ENCODE peak calls at places on chromosomes 2 and 18, in six cellular contexts. Q, O, C, T, P and K are unnamed samples.
A peak's percentile ranks its signal among the peaks of the same experiment; 100 is the strongest.

GRCh38 chr2:85680707-85681353 is 12.8 kb upstream of the SFTPB start:
- DNase-seq in Q (no peak), C (no peak), T (no peak), O (no peak), P (no peak), K (no peak)

GRCh38 chr18:9221661-9222060 is 85.1 kb downstream of the ANKRD12 start:
- DNase-seq in T (no peak), Q (no peak), C (no peak), O (no peak), P (no peak), K (no peak)

GRCh38 chr18:39406941-39407340 is 1841.3 kb upstream of the CELF4 start:
- DNase-seq in T (no peak), C (no peak), O (no peak), Q (no peak), P (no peak), K (no peak)

GRCh38 chr2:16862474-16862873 is 196.8 kb upstream of the CYRIA start:
- DNase-seq in C (no peak), P (no peak), T (no peak), Q (no peak), O (no peak), K (no peak)

GRCh38 chr18:8706981-8707940 is 1.9 kb downstream of the MTCL1 start:
- DNase-seq in O (peak; percentile 77), C (peak; percentile 56), T (no peak), Q (peak; percentile 70), P (no peak), K (peak; percentile 86)

GRCh38 chr2:169573974-169574299 is 272 bp upstream of the FASTKD1 start:
- DNase-seq in C (no peak), T (no peak), Q (no peak), O (no peak), P (no peak), K (no peak)

GRCh38 chr2:220753486-220753885 is 818.6 kb downstream of the EPHA4 start:
- DNase-seq in T (no peak), Q (peak; percentile 5), P (no peak), O (no peak), C (no peak), K (no peak)

GRCh38 chr2:240465268-240465764 is 29.9 kb downstream of the GPC1 start:
- DNase-seq in P (no peak), T (no peak), Q (no peak), C (peak; percentile 10), O (no peak), K (no peak)

GRCh38 chr2:175439416-175439815 is 257.9 kb upstream of the ATP5MC3 start:
- DNase-seq in T (no peak), P (no peak), O (no peak), Q (no peak), C (no peak), K (no peak)

GRCh38 chr2:232540441-232541041 is 1.0 kb downstream of the CHRNG start:
- DNase-seq in P (no peak), Q (no peak), T (no peak), O (no peak), C (no peak), K (no peak)

GRCh38 chr2:28668880-28669279 is 82.8 kb upstream of the PPP1CB start:
- DNase-seq in Q (no peak), T (no peak), C (no peak), O (no peak), P (no peak), K (no peak)

GRCh38 chr2:56812432-56812831 is 628.6 kb downstream of the CCDC85A start:
- DNase-seq in T (no peak), Q (peak; percentile 11), O (no peak), C (no peak), P (no peak), K (no peak)

GRCh38 chr2:58539973-58540372 is 298.8 kb upstream of the FANCL start:
- DNase-seq in T (no peak), P (no peak), O (peak; percentile 48), C (no peak), Q (peak; percentile 4), K (peak; percentile 86)

GRCh38 chr2:191942114-191943103 is 95.5 kb upstream of the CAVIN2 start:
- DNase-seq in O (no peak), C (no peak), T (no peak), P (no peak), Q (peak; percentile 7), K (peak; percentile 20)

GRCh38 chr2:172198908-172199307 is 96.2 kb upstream of the DLX2 start:
- DNase-seq in P (no peak), Q (no peak), T (no peak), C (no peak), O (no peak), K (no peak)

GRCh38 chr18:12327510-12328178 is 19.6 kb downstream of the TUBB6 start:
- DNase-seq in T (peak; percentile 35), O (peak; percentile 55), P (peak; percentile 79), C (peak; percentile 86), Q (peak; percentile 81), K (peak; percentile 87)

GRCh38 chr2:43009448-43009847 is 217.0 kb downstream of the ZFP36L2 start:
- DNase-seq in T (no peak), O (no peak), C (peak; percentile 3), Q (no peak), P (no peak), K (no peak)

GRCh38 chr18:35582310-35582682 is 756 bp downstream of the GALNT1 start:
- DNase-seq in C (no peak), P (peak; percentile 3), O (no peak), T (no peak), Q (no peak), K (no peak)

GRCh38 chr2:36357506-36358316 is 2.1 kb downstream of the CRIM1 start:
- DNase-seq in O (peak; percentile 82), C (no peak), P (peak; percentile 10), Q (peak; percentile 63), T (no peak), K (peak; percentile 75)

GRCh38 chr2:134360750-134361487 is 107.0 kb downstream of the MGAT5 start:
- DNase-seq in P (no peak), T (no peak), C (peak; percentile 28), Q (no peak), O (no peak), K (no peak)

GRCh38 chr2:234257859-234258561 is 207.5 kb downstream of the SPP2 start:
- DNase-seq in Q (peak; percentile 91), O (peak; percentile 95), P (no peak), C (peak; percentile 50), T (peak; percentile 10), K (peak; percentile 60)

GRCh38 chr2:75560768-75561565 is at the start of gene EVA1A:
- DNase-seq in Q (peak; percentile 85), C (peak; percentile 88), O (peak; percentile 87), P (peak; percentile 41), T (no peak), K (peak; percentile 80)

GRCh38 chr2:23803275-23803964 is 123.5 kb downstream of the ATAD2B start:
- DNase-seq in Q (peak; percentile 9), O (no peak), C (no peak), T (no peak), P (no peak), K (no peak)

GRCh38 chr18:47893939-47894699 is 36.3 kb downstream of the SMAD2 start:
- DNase-seq in P (no peak), C (no peak), Q (no peak), O (no peak), T (no peak), K (no peak)

GRCh38 chr2:71759056-71759455 is 305.7 kb downstream of the DYSF start:
- DNase-seq in O (no peak), P (no peak), T (no peak), C (no peak), Q (no peak), K (no peak)

GRCh38 chr2:233312874-233313273 is 5.3 kb downstream of the SAG start:
- DNase-seq in P (no peak), C (no peak), Q (no peak), T (no peak), O (no peak), K (no peak)

GRCh38 chr2:231512222-231512621 is 18.0 kb downstream of the NMUR1 start:
- DNase-seq in P (no peak), T (no peak), Q (no peak), O (no peak), C (no peak), K (no peak)

GRCh38 chr2:46915281-46915810 is at the start of gene MCFD2:
- DNase-seq in Q (peak; percentile 85), O (no peak), T (no peak), C (no peak), P (no peak), K (no peak)

GRCh38 chr2:23387221-23387550 is 2.2 kb downstream of the KLHL29 start:
- DNase-seq in C (no peak), Q (no peak), P (no peak), O (no peak), T (no peak), K (no peak)

GRCh38 chr2:217445726-217446125 is 557.1 kb downstream of the TNS1 start:
- DNase-seq in P (no peak), C (no peak), Q (peak; percentile 32), O (no peak), T (no peak), K (no peak)

GRCh38 chr2:55048514-55048924 is 1.7 kb downstream of the RTN4 start:
- DNase-seq in P (no peak), Q (no peak), T (no peak), O (peak; percentile 76), C (peak; percentile 33), K (no peak)

GRCh38 chr18:48944634-48945033 is 6.1 kb downstream of the SMAD7 start:
- DNase-seq in T (no peak), O (no peak), Q (no peak), P (no peak), C (no peak), K (no peak)

GRCh38 chr18:49544362-49544761 is 17.5 kb upstream of the LIPG start:
- DNase-seq in O (no peak), P (no peak), T (no peak), Q (no peak), C (no peak), K (no peak)